ENCODE peak calls at places on chromosomes 2 and 18, in ten cellular contexts. W, X, T, Z, F, C, S, U, G and R are unnamed samples.
A peak's percentile ranks its signal among the peaks of the same experiment; 100 is the strongest.

GRCh38 chr2:169767243-169767888 is 31.3 kb upstream of the SSB start:
- DNase-seq in W (no peak), X (no peak), T (peak; percentile 43), Z (peak; percentile 52), F (peak; percentile 64), C (peak; percentile 61), S (peak; percentile 48), U (peak; percentile 74), G (peak; percentile 50), R (peak; percentile 18)

GRCh38 chr2:148416248-148416647 is 228.3 kb upstream of the EPC2 start:
- DNase-seq in W (no peak), X (no peak), T (no peak), Z (no peak), F (no peak), C (no peak), S (no peak), U (no peak), G (no peak), R (no peak)

GRCh38 chr2:237886702-237887481 is 27.5 kb downstream of the RAMP1 start:
- DNase-seq in W (peak; percentile 85), X (no peak), T (no peak), Z (no peak), F (peak; percentile 80), C (no peak), S (peak; percentile 97), U (no peak), G (peak; percentile 56), R (no peak)

GRCh38 chr2:131682122-131682944 is 154.6 kb downstream of the CCDC74A start:
- DNase-seq in W (peak; percentile 79), X (peak; percentile 55), T (peak; percentile 82), Z (peak; percentile 89), F (peak; percentile 84), C (peak; percentile 85), S (peak; percentile 83), U (peak; percentile 85), G (peak; percentile 86), R (peak; percentile 78)

GRCh38 chr18:75247041-75247551 is 36.5 kb downstream of the TSHZ1 start:
- DNase-seq in W (no peak), X (no peak), T (peak; percentile 61), Z (no peak), F (peak; percentile 52), C (no peak), S (no peak), U (peak; percentile 59), G (no peak), R (no peak)

GRCh38 chr18:52992041-52992440 is 652.0 kb downstream of the DCC start:
- DNase-seq in W (no peak), X (no peak), T (no peak), Z (peak; percentile 58), F (no peak), C (peak; percentile 6), S (peak; percentile 9), U (no peak), G (peak; percentile 56), R (no peak)

GRCh38 chr2:241949736-241950412 is 80.3 kb downstream of the RTP5 start:
- DNase-seq in W (no peak), X (no peak), T (no peak), Z (no peak), F (no peak), C (no peak), S (no peak), U (no peak), G (no peak), R (no peak)

GRCh38 chr2:167925775-167926174 is 321.6 kb downstream of the STK39 start:
- DNase-seq in W (no peak), X (no peak), T (no peak), Z (no peak), F (no peak), C (no peak), S (peak; percentile 60), U (no peak), G (no peak), R (no peak)

GRCh38 chr2:68730828-68731227 is 3.8 kb upstream of the ARHGAP25 start:
- DNase-seq in W (no peak), X (no peak), T (no peak), Z (no peak), F (peak; percentile 89), C (peak; percentile 17), S (no peak), U (no peak), G (no peak), R (no peak)

GRCh38 chr2:227876536-227876882 is 5.1 kb downstream of the DAW1 start:
- DNase-seq in W (no peak), X (no peak), T (no peak), Z (no peak), F (peak; percentile 28), C (peak; percentile 78), S (no peak), U (no peak), G (no peak), R (no peak)

GRCh38 chr2:192298664-192299063 is 103.9 kb upstream of the TMEFF2 start:
- DNase-seq in W (no peak), X (no peak), T (no peak), Z (peak; percentile 27), F (no peak), C (no peak), S (no peak), U (no peak), G (no peak), R (no peak)

GRCh38 chr2:33412920-33413319 is 63.5 kb upstream of the RASGRP3 start:
- DNase-seq in W (no peak), X (no peak), T (no peak), Z (peak; percentile 33), F (peak; percentile 76), C (peak; percentile 85), S (no peak), U (peak; percentile 22), G (peak; percentile 38), R (no peak)
- TF ChIP-seq CTCF in W (peak; percentile 70), X (peak; percentile 47), T (peak; percentile 50), Z (peak; percentile 51), F (peak; percentile 58), C (peak; percentile 75), S (peak; percentile 60), U (no peak), G (peak; percentile 67), R (no peak)

GRCh38 chr2:240045098-240045497 is 8.2 kb downstream of the OR6B3 start:
- DNase-seq in W (no peak), X (no peak), T (no peak), Z (no peak), F (no peak), C (no peak), S (no peak), U (no peak), G (no peak), R (no peak)
- TF ChIP-seq CTCF in W (no peak), X (no peak), T (no peak), Z (no peak), F (no peak), C (no peak), S (no peak), U (no peak), G (no peak), R (no peak)

GRCh38 chr2:45763256-45763655 is 111.8 kb downstream of the PRKCE start:
- DNase-seq in W (no peak), X (no peak), T (no peak), Z (no peak), F (peak; percentile 76), C (no peak), S (no peak), U (no peak), G (no peak), R (no peak)

GRCh38 chr2:45758018-45758417 is 106.5 kb downstream of the PRKCE start:
- DNase-seq in W (no peak), X (no peak), T (no peak), Z (no peak), F (no peak), C (no peak), S (no peak), U (no peak), G (no peak), R (no peak)

GRCh38 chr2:45755585-45756330 is 104.3 kb downstream of the PRKCE start:
- DNase-seq in W (no peak), X (peak; percentile 88), T (peak; percentile 83), Z (peak; percentile 58), F (peak; percentile 90), C (peak; percentile 25), S (no peak), U (no peak), G (no peak), R (no peak)

GRCh38 chr2:45761660-45762059 is 110.2 kb downstream of the PRKCE start:
- DNase-seq in W (no peak), X (no peak), T (no peak), Z (no peak), F (no peak), C (no peak), S (no peak), U (no peak), G (no peak), R (no peak)

DNA sequence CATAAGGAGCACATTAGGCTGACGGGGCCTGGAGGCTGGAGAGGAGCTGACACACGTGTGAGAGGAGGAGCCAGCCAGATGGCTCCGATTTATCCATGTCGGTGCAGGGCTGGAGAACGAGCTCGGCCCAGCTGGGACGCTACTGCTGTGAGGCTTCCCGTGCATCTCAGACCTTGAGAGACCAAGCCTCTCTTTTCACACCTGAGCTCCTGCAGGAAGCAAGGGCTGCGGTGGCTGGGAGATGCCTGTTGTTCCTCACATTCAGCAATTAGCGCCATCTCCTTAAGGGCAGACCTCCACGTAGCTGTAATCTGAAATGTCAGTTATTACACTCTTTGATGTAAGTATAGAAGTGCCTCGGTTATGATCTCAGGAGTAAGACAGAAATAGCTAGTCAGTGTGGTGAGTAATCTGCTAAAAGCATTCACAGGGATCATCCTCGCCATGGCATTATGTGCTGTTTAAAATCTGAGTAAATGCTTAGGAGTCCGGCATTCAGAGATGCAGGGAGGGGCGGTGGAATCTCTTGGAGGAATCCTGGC is 107.9 kb downstream of the PRKCE start:
- DNase-seq in W (no peak), X (peak; percentile 59), T (no peak), Z (no peak), F (peak; percentile 87), C (no peak), S (peak; percentile 81), U (no peak), G (peak; percentile 50), R (peak; percentile 15)
- TF ChIP-seq CTCF in W (no peak), X (no peak), T (no peak), Z (no peak), F (no peak), C (no peak), S (no peak), U (no peak), G (no peak), R (no peak)

GRCh38 chr18:78108587-78108986 is 858.9 kb downstream of the GALR1 start:
- DNase-seq in W (no peak), X (no peak), T (no peak), Z (no peak), F (no peak), C (no peak), S (no peak), U (no peak), G (no peak), R (no peak)

GRCh38 chr18:78115896-78116561 is 863.6 kb upstream of the SALL3 start:
- DNase-seq in W (no peak), X (no peak), T (no peak), Z (no peak), F (no peak), C (no peak), S (no peak), U (no peak), G (no peak), R (no peak)

DNA sequence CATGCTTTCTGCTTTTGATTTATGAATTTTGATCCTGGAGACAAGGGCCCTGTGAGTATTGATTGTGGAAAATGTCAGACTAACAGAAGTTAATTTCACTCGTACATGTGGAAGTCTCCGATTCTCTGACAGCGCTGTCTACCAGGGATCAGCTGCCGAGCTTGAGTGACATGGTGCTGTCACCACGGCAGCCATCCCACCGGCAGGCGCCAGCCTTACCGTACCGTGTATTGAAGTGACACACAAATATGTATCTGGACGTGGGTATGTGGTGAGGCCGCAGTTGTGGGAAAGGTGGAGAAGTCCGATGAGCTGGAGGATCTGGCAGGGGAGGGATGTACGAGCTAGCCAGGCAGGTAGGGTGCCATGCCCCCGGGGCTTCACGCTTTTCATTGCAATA is 863.8 kb downstream of the GALR1 start:
- DNase-seq in W (no peak), X (no peak), T (no peak), Z (no peak), F (no peak), C (no peak), S (no peak), U (no peak), G (no peak), R (no peak)
- TF ChIP-seq CTCF in W (no peak), X (no peak), T (no peak), Z (no peak), F (no peak), C (no peak), S (no peak), U (no peak), G (no peak), R (no peak)